ENCODE peak calls at places on chromosomes 1 and 21, in ten cellular contexts. D, S, F, W, U, Q, B, I, Y and C are unnamed samples.

GRCh38 chr1:247209306-247209900 is 37.6 kb upstream of the ZNF124 start:
- DNase-seq in D (no peak), S (no peak), F (peak), W (no peak), U (no peak), Q (peak), B (no peak), I (no peak), Y (no peak), C (no peak)

GRCh38 chr1:183840140-183840539 is 35.2 kb downstream of the RGL1 start:
- DNase-seq in D (no peak), S (no peak), F (no peak), W (peak), U (no peak), Q (no peak), B (no peak), I (no peak), Y (no peak), C (no peak)

GRCh38 chr1:247111259-247111635 is 7.1 kb upstream of the ZNF669 start:
- DNase-seq in D (no peak), S (no peak), F (no peak), W (no peak), U (no peak), Q (no peak), B (no peak), I (no peak), Y (peak), C (no peak)

GRCh38 chr1:167800241-167800640 is 78.5 kb downstream of the MPZL1 start:
- DNase-seq in D (no peak), S (no peak), F (no peak), W (no peak), U (no peak), Q (no peak), B (no peak), I (no peak), Y (no peak), C (no peak)

GRCh38 chr1:204826970-204827369 is 43.7 kb upstream of the NFASC start:
- DNase-seq in D (no peak), S (peak), F (no peak), W (peak), U (no peak), Q (peak), B (peak), I (no peak), Y (peak), C (no peak)

GRCh38 chr1:201861448-201861847 is 27.2 kb upstream of the SHISA4 start:
- DNase-seq in D (no peak), S (no peak), F (no peak), W (no peak), U (no peak), Q (no peak), B (no peak), I (no peak), Y (no peak), C (no peak)

GRCh38 chr1:98045211-98046030 is 124.6 kb upstream of the DPYD start:
- DNase-seq in D (no peak), S (peak), F (peak), W (peak), U (no peak), Q (peak), B (no peak), I (no peak), Y (peak), C (no peak)

GRCh38 chr21:26849428-26850115 is 4.4 kb upstream of the ADAMTS1 start:
- DNase-seq in D (peak), S (no peak), F (peak), W (peak), U (no peak), Q (peak), B (peak), I (no peak), Y (no peak), C (no peak)

GRCh38 chr21:36073181-36073580 is 3.4 kb downstream of the CBR1 start:
- DNase-seq in D (peak), S (no peak), F (no peak), W (no peak), U (no peak), Q (no peak), B (no peak), I (no peak), Y (no peak), C (no peak)

GRCh38 chr1:31788825-31789256 is 24.7 kb upstream of the ADGRB2 start:
- DNase-seq in D (no peak), S (no peak), F (peak), W (peak), U (no peak), Q (peak), B (no peak), I (no peak), Y (no peak), C (no peak)

GRCh38 chr1:236536540-236536939 is 12.8 kb downstream of the LGALS8 start:
- DNase-seq in D (no peak), S (no peak), F (no peak), W (no peak), U (no peak), Q (no peak), B (no peak), I (no peak), Y (no peak), C (no peak)

GRCh38 chr21:35488941-35489340 is 439.8 kb upstream of the RUNX1 start:
- DNase-seq in D (no peak), S (no peak), F (no peak), W (no peak), U (no peak), Q (no peak), B (no peak), I (no peak), Y (no peak), C (no peak)

GRCh38 chr21:39087238-39087975 is 95.8 kb downstream of the PSMG1 start:
- DNase-seq in D (no peak), S (no peak), F (no peak), W (no peak), U (no peak), Q (no peak), B (no peak), I (peak), Y (no peak), C (no peak)

GRCh38 chr21:18545908-18546307 is 142.3 kb upstream of the TMPRSS15 start:
- DNase-seq in D (no peak), S (no peak), F (no peak), W (no peak), U (no peak), Q (no peak), B (no peak), I (no peak), Y (no peak), C (no peak)

GRCh38 chr1:232709339-232709738 is 79.4 kb upstream of the SIPA1L2 start:
- DNase-seq in D (no peak), S (no peak), F (no peak), W (no peak), U (no peak), Q (peak), B (no peak), I (no peak), Y (no peak), C (no peak)

GRCh38 chr1:204130178-204130577 is 21.7 kb downstream of the ETNK2 start:
- DNase-seq in D (no peak), S (no peak), F (no peak), W (no peak), U (no peak), Q (no peak), B (no peak), I (no peak), Y (no peak), C (no peak)

GRCh38 chr21:46634966-46635323 is 529 bp upstream of the PRMT2 start:
- DNase-seq in D (peak), S (peak), F (peak), W (peak), U (no peak), Q (peak), B (peak), I (no peak), Y (peak), C (no peak)

GRCh38 chr1:12153181-12153785 is 13.5 kb upstream of the TNFRSF1B start:
- DNase-seq in D (peak), S (no peak), F (peak), W (no peak), U (no peak), Q (peak), B (peak), I (no peak), Y (no peak), C (no peak)

GRCh38 chr1:207826557-207827487 is 75.0 kb downstream of the CD46 start:
- DNase-seq in D (no peak), S (no peak), F (peak), W (peak), U (no peak), Q (no peak), B (peak), I (no peak), Y (no peak), C (no peak)

GRCh38 chr1:11216074-11216473 is 26.9 kb downstream of the ANGPTL7 start:
- DNase-seq in D (no peak), S (no peak), F (no peak), W (no peak), U (no peak), Q (no peak), B (no peak), I (no peak), Y (no peak), C (no peak)

GRCh38 chr1:9203623-9204022 is 31.0 kb upstream of the H6PD start:
- DNase-seq in D (no peak), S (no peak), F (no peak), W (no peak), U (no peak), Q (no peak), B (no peak), I (no peak), Y (no peak), C (no peak)

GRCh38 chr21:38306407-38306806 is 49.6 kb downstream of the KCNJ15 start:
- DNase-seq in D (no peak), S (no peak), F (peak), W (peak), U (no peak), Q (peak), B (no peak), I (no peak), Y (no peak), C (peak)

GRCh38 chr21:37548521-37548981 is 182.0 kb downstream of the DYRK1A start:
- DNase-seq in D (no peak), S (no peak), F (no peak), W (no peak), U (no peak), Q (no peak), B (no peak), I (no peak), Y (no peak), C (no peak)